ENCODE peak calls at places on chromosome 12, in ten cellular contexts. P is naive thymus-derived CD4-positive, alpha-beta T cell; R is naive B cell; X is stimulated activated naive CD8-positive, alpha-beta T cell treated with anti-CD3 and anti-CD28 coated beads, Interleukin-15, Interleukin-2, amounts not matched to agents 100 U/mL and 50 U/mL, for 24 hours; W is left cardiac atrium; T is memory B cell; L is mucosa of descending colon; U is HCT116; H is A549; G is lower lobe of right lung. D is an unnamed sample.

GRCh38 chr12:27186240-27186839 is 57.7 kb upstream of the STK38L start:
- ATAC-seq in P (no peak), R (no peak), X (peak), W (peak), T (no peak), L (no peak), U (no peak), H (no peak), G (no peak), D (no peak)

GRCh38 chr12:110554184-110554583 is 28.9 kb downstream of the PPTC7 start:
- ATAC-seq in P (no peak), R (no peak), X (no peak), W (no peak), T (no peak), L (no peak), U (no peak), H (no peak), G (no peak), D (no peak)

GRCh38 chr12:32191445-32191844 is 84.8 kb downstream of the BICD1 start:
- ATAC-seq in P (no peak), R (no peak), X (no peak), W (no peak), T (no peak), L (no peak), U (no peak), H (no peak), G (no peak), D (no peak)

GRCh38 chr12:22562187-22563028 is 18.1 kb upstream of the C2CD5 start:
- ATAC-seq in P (no peak), R (no peak), X (no peak), W (no peak), T (no peak), L (peak), U (no peak), H (no peak), G (no peak), D (no peak)

GRCh38 chr12:120093592-120094355 is 22.8 kb downstream of the RAB35 start:
- ATAC-seq in P (peak), R (no peak), X (no peak), W (peak), T (no peak), L (no peak), U (no peak), H (no peak), G (no peak), D (peak)

GRCh38 chr12:6608592-6609311 is 1.6 kb upstream of the CHD4 start:
- ATAC-seq in P (no peak), R (no peak), X (no peak), W (no peak), T (no peak), L (no peak), U (no peak), H (peak), G (no peak), D (no peak)

GRCh38 chr12:24379038-24379437 is 429.6 kb upstream of the SOX5 start:
- ATAC-seq in P (no peak), R (peak), X (no peak), W (no peak), T (peak), L (no peak), U (no peak), H (no peak), G (no peak), D (no peak)

GRCh38 chr12:48786591-48787544 is 2.0 kb downstream of the ADCY6 start:
- ATAC-seq in P (no peak), R (no peak), X (no peak), W (peak), T (no peak), L (no peak), U (no peak), H (no peak), G (no peak), D (peak)

GRCh38 chr12:68042212-68042699 is 53.0 kb downstream of the IFNG-AS1 start:
- ATAC-seq in P (peak), R (peak), X (peak), W (peak), T (peak), L (peak), U (peak), H (no peak), G (no peak), D (peak)

GRCh38 chr12:53757095-53757770 is 5.5 kb upstream of the CISTR start:
- ATAC-seq in P (peak), R (no peak), X (peak), W (peak), T (peak), L (peak), U (peak), H (peak), G (peak), D (peak)

D was measured in esophagus mucosa.